ENCODE peak calls at places on chromosomes 2 and 18, in eight cellular contexts. One of them, this sample, is unnamed.

GRCh38 chr2:204673877-204674276 is 128.6 kb downstream of the PARD3B start:
- DNase-seq in OCI-LY7: no peak
- DNase-seq in stimulated activated CD8-positive, alpha-beta memory T cell treated with anti-CD3 and anti-CD28 coated beads, Interleukin-4, amount 100 ng/mL, for 1 hour: no peak
- DNase-seq in GM19239: no peak
- DNase-seq in heart left ventricle: no peak
- DNase-seq in dorsolateral prefrontal cortex: no peak
- DNase-seq in nephron progenitor cell: no peak
- DNase-seq in NCI-H1436: no peak
- DNase-seq in this sample: no peak

GRCh38 chr18:55097406-55098170 is 138.3 kb upstream of the CCDC68 start:
- DNase-seq in OCI-LY7: no peak
- DNase-seq in stimulated activated CD8-positive, alpha-beta memory T cell treated with anti-CD3 and anti-CD28 coated beads, Interleukin-4, amount 100 ng/mL, for 1 hour: no peak
- DNase-seq in GM19239: no peak
- DNase-seq in heart left ventricle: no peak
- DNase-seq in dorsolateral prefrontal cortex: no peak
- DNase-seq in nephron progenitor cell: peak; percentile 53
- DNase-seq in NCI-H1436: no peak
- DNase-seq in this sample: no peak

GRCh38 chr18:7038330-7038846 is 79.2 kb downstream of the LAMA1 start:
- DNase-seq in OCI-LY7: peak; percentile 1
- DNase-seq in stimulated activated CD8-positive, alpha-beta memory T cell treated with anti-CD3 and anti-CD28 coated beads, Interleukin-4, amount 100 ng/mL, for 1 hour: no peak
- DNase-seq in GM19239: no peak
- DNase-seq in heart left ventricle: peak; percentile 63
- DNase-seq in dorsolateral prefrontal cortex: peak; percentile 31
- DNase-seq in nephron progenitor cell: peak; percentile 69
- DNase-seq in NCI-H1436: no peak
- DNase-seq in this sample: peak; percentile 99

GRCh38 chr2:102065675-102066252 is 74.0 kb downstream of the IL1R2 start:
- DNase-seq in OCI-LY7: no peak
- DNase-seq in stimulated activated CD8-positive, alpha-beta memory T cell treated with anti-CD3 and anti-CD28 coated beads, Interleukin-4, amount 100 ng/mL, for 1 hour: no peak
- DNase-seq in GM19239: no peak
- DNase-seq in heart left ventricle: no peak
- DNase-seq in dorsolateral prefrontal cortex: no peak
- DNase-seq in nephron progenitor cell: no peak
- DNase-seq in NCI-H1436: no peak
- DNase-seq in this sample: no peak

GRCh38 chr2:37394263-37394662 is 49.8 kb downstream of the QPCT start:
- DNase-seq in OCI-LY7: no peak
- DNase-seq in stimulated activated CD8-positive, alpha-beta memory T cell treated with anti-CD3 and anti-CD28 coated beads, Interleukin-4, amount 100 ng/mL, for 1 hour: no peak
- DNase-seq in GM19239: no peak
- DNase-seq in heart left ventricle: no peak
- DNase-seq in dorsolateral prefrontal cortex: no peak
- DNase-seq in nephron progenitor cell: no peak
- DNase-seq in NCI-H1436: no peak
- DNase-seq in this sample: no peak

GRCh38 chr2:64120928-64121327 is 23.3 kb downstream of the PELI1 start:
- DNase-seq in OCI-LY7: no peak
- DNase-seq in stimulated activated CD8-positive, alpha-beta memory T cell treated with anti-CD3 and anti-CD28 coated beads, Interleukin-4, amount 100 ng/mL, for 1 hour: no peak
- DNase-seq in GM19239: no peak
- DNase-seq in heart left ventricle: no peak
- DNase-seq in dorsolateral prefrontal cortex: no peak
- DNase-seq in nephron progenitor cell: no peak
- DNase-seq in NCI-H1436: no peak
- DNase-seq in this sample: no peak

GRCh38 chr2:126754240-126755004 is 98.5 kb downstream of the GYPC start:
- DNase-seq in OCI-LY7: no peak
- DNase-seq in stimulated activated CD8-positive, alpha-beta memory T cell treated with anti-CD3 and anti-CD28 coated beads, Interleukin-4, amount 100 ng/mL, for 1 hour: no peak
- DNase-seq in GM19239: no peak
- DNase-seq in heart left ventricle: no peak
- DNase-seq in dorsolateral prefrontal cortex: no peak
- DNase-seq in nephron progenitor cell: no peak
- DNase-seq in NCI-H1436: no peak
- DNase-seq in this sample: no peak

GRCh38 chr2:107621186-107621835 is 205.4 kb upstream of the RGPD4 start:
- DNase-seq in OCI-LY7: no peak
- DNase-seq in stimulated activated CD8-positive, alpha-beta memory T cell treated with anti-CD3 and anti-CD28 coated beads, Interleukin-4, amount 100 ng/mL, for 1 hour: no peak
- DNase-seq in GM19239: no peak
- DNase-seq in heart left ventricle: peak; percentile 39
- DNase-seq in dorsolateral prefrontal cortex: no peak
- DNase-seq in nephron progenitor cell: no peak
- DNase-seq in NCI-H1436: no peak
- DNase-seq in this sample: peak; percentile 70

GRCh38 chr18:56639094-56639361 is 636 bp upstream of the TXNL1 start:
- DNase-seq in OCI-LY7: peak; percentile 31
- DNase-seq in stimulated activated CD8-positive, alpha-beta memory T cell treated with anti-CD3 and anti-CD28 coated beads, Interleukin-4, amount 100 ng/mL, for 1 hour: no peak
- DNase-seq in GM19239: no peak
- DNase-seq in heart left ventricle: no peak
- DNase-seq in dorsolateral prefrontal cortex: no peak
- DNase-seq in nephron progenitor cell: no peak
- DNase-seq in NCI-H1436: no peak
- DNase-seq in this sample: no peak

This sample was measured in SK-MEL-5.